ENCODE peak calls at places on chromosomes 11 and 22, in seven cellular contexts. One of them, this sample, is unnamed. For H3K9me3, the result is how much of the 10 kb centered on the place peaks cover.

GRCh38 chr22:45240137-45240809 is 421 bp downstream of the KIAA0930 start:
- DNase-seq in astrocyte: no peak
- DNase-seq in left lung: no peak
- DNase-seq in body of pancreas: peak
- DNase-seq in cardiac muscle cell: no peak
- DNase-seq in upper lobe of right lung: peak
- DNase-seq in uterus: peak
- DNase-seq in this sample: no peak

GRCh38 chr11:41954034-41954433 is 494.6 kb upstream of the LRRC4C start:
- DNase-seq in astrocyte: peak
- DNase-seq in left lung: no peak
- DNase-seq in body of pancreas: no peak
- DNase-seq in cardiac muscle cell: no peak
- DNase-seq in upper lobe of right lung: no peak
- DNase-seq in uterus: no peak
- DNase-seq in this sample: no peak

GRCh38 chr11:64858467-64859401 is 14.3 kb upstream of the CDC42BPG start:
- DNase-seq in astrocyte: no peak
- DNase-seq in left lung: no peak
- DNase-seq in body of pancreas: no peak
- DNase-seq in cardiac muscle cell: no peak
- DNase-seq in upper lobe of right lung: no peak
- DNase-seq in uterus: no peak
- DNase-seq in this sample: no peak

GRCh38 chr11:121372671-121373429 is 79.3 kb upstream of the SORL1 start:
- DNase-seq in astrocyte: no peak
- DNase-seq in left lung: no peak
- DNase-seq in body of pancreas: no peak
- DNase-seq in cardiac muscle cell: no peak
- DNase-seq in upper lobe of right lung: no peak
- DNase-seq in uterus: no peak
- DNase-seq in this sample: no peak

GRCh38 chr11:43988040-43988793 is 45.8 kb downstream of the C11orf96 start:
- DNase-seq in astrocyte: peak
- DNase-seq in left lung: no peak
- DNase-seq in body of pancreas: no peak
- DNase-seq in cardiac muscle cell: peak
- DNase-seq in upper lobe of right lung: no peak
- DNase-seq in uterus: peak
- DNase-seq in this sample: no peak

GRCh38 chr11:112613051-112613972 is 347.9 kb upstream of the NCAM1 start:
- DNase-seq in astrocyte: peak
- DNase-seq in left lung: no peak
- DNase-seq in body of pancreas: peak
- DNase-seq in cardiac muscle cell: no peak
- DNase-seq in upper lobe of right lung: no peak
- DNase-seq in uterus: peak
- DNase-seq in this sample: no peak

GRCh38 chr11:31045335-31045734 is 324.2 kb downstream of the DCDC1 start:
- DNase-seq in astrocyte: no peak
- DNase-seq in left lung: no peak
- DNase-seq in body of pancreas: no peak
- DNase-seq in cardiac muscle cell: peak
- DNase-seq in upper lobe of right lung: no peak
- DNase-seq in uterus: no peak
- DNase-seq in this sample: no peak

GRCh38 chr11:134510641-134511040 is 98.6 kb upstream of the B3GAT1 start:
- DNase-seq in astrocyte: no peak
- DNase-seq in left lung: peak
- DNase-seq in body of pancreas: peak
- DNase-seq in cardiac muscle cell: no peak
- DNase-seq in upper lobe of right lung: peak
- DNase-seq in uterus: peak
- DNase-seq in this sample: no peak

GRCh38 chr22:42419328-42419881 is 12.8 kb downstream of the NFAM1 start:
- DNase-seq in astrocyte: no peak
- DNase-seq in left lung: no peak
- DNase-seq in body of pancreas: no peak
- DNase-seq in cardiac muscle cell: no peak
- DNase-seq in upper lobe of right lung: peak
- DNase-seq in uterus: no peak
- DNase-seq in this sample: no peak

GRCh38 chr11:120708511-120709183 is 197.1 kb downstream of the GRIK4 start:
- DNase-seq in astrocyte: no peak
- DNase-seq in left lung: no peak
- DNase-seq in body of pancreas: no peak
- DNase-seq in cardiac muscle cell: no peak
- DNase-seq in upper lobe of right lung: no peak
- DNase-seq in uterus: no peak
- DNase-seq in this sample: no peak

GRCh38 chr22:36252754-36253522 is at the start of gene APOL1:
- DNase-seq in astrocyte: no peak
- DNase-seq in left lung: no peak
- DNase-seq in body of pancreas: no peak
- DNase-seq in cardiac muscle cell: no peak
- DNase-seq in upper lobe of right lung: peak
- DNase-seq in uterus: peak
- DNase-seq in this sample: no peak

GRCh38 chr11:72703281-72704008 is 29.2 kb upstream of the PDE2A start:
- DNase-seq in astrocyte: peak
- DNase-seq in left lung: no peak
- DNase-seq in body of pancreas: no peak
- DNase-seq in cardiac muscle cell: no peak
- DNase-seq in upper lobe of right lung: no peak
- DNase-seq in uterus: peak
- DNase-seq in this sample: no peak

GRCh38 chr11:88315981-88316441 is 21.5 kb downstream of the CTSC start:
- DNase-seq in astrocyte: no peak
- DNase-seq in left lung: no peak
- DNase-seq in body of pancreas: no peak
- DNase-seq in cardiac muscle cell: no peak
- DNase-seq in upper lobe of right lung: no peak
- DNase-seq in uterus: no peak
- DNase-seq in this sample: no peak

GRCh38 chr11:126153999-126154398 is 57.5 kb downstream of the RPUSD4 start:
- DNase-seq in astrocyte: peak
- DNase-seq in left lung: no peak
- DNase-seq in body of pancreas: no peak
- DNase-seq in cardiac muscle cell: no peak
- DNase-seq in upper lobe of right lung: no peak
- DNase-seq in uterus: peak
- DNase-seq in this sample: no peak

GRCh38 chr11:123903932-123904331 is 2.0 kb downstream of the OR8D4 start:
- DNase-seq in astrocyte: no peak
- DNase-seq in left lung: no peak
- DNase-seq in body of pancreas: no peak
- DNase-seq in cardiac muscle cell: no peak
- DNase-seq in upper lobe of right lung: no peak
- DNase-seq in uterus: no peak
- DNase-seq in this sample: no peak

GRCh38 chr22:49739138-49739537 is 88.5 kb downstream of the BRD1 start:
- DNase-seq in astrocyte: no peak
- DNase-seq in left lung: no peak
- DNase-seq in body of pancreas: no peak
- DNase-seq in cardiac muscle cell: no peak
- DNase-seq in upper lobe of right lung: no peak
- DNase-seq in uterus: no peak
- DNase-seq in this sample: no peak
- H3K9me3 ChIP-seq in astrocyte: under half
- H3K9me3 ChIP-seq in left lung: under half
- H3K9me3 ChIP-seq in body of pancreas: under half
- H3K9me3 ChIP-seq in cardiac muscle cell: under half
- H3K9me3 ChIP-seq in upper lobe of right lung: under half
- H3K9me3 ChIP-seq in uterus: under half
- H3K9me3 ChIP-seq in this sample: under half

DNA sequence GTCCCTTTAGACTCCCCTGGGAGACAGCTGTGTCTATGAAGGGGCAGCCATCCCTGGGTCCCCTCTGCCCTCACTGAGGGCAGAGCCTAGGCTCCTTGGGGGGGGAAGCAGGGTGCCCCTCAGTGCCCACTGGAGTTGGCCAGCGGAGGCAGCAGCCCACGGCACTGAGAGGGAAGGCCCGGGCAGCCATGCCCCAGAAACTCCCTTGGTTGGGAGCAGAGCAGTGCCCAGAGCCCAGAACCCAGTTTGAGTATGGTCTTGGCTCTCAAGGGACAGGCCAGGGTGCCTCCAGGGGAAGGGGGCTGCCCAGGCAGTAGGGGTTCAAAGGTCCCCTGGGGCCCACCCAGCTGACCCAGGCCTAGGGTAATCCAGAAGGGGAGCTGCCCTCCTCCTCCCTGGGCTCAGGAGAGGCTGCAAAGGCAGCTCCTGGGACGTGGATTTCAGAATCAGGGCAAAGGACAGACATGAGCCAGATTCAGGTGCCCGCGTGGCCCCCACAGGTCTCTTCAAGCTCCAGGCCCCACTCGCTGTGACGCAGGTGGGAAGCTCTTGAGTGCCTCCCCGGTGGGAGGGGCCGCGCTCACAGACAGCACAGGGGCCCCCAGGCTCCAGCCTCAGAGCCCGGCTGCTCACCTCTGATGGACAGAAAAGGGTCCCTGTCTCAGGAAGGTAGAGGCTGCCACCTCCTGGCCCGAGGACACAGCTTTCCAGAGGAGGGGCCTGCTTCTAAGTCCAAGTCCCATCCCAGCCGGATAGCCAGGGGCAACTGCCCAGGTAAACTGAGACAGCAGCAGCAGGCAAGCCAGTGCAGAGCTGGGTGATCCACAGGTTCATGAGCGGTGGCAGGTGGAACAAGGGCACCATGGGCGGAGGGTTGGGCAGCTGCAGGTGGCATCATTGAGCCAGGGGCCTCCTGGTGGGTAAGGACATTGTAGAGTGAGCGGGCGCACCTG is 2.6 kb downstream of the C11orf21 start:
- DNase-seq in astrocyte: no peak
- DNase-seq in left lung: no peak
- DNase-seq in body of pancreas: peak
- DNase-seq in cardiac muscle cell: peak
- DNase-seq in upper lobe of right lung: peak
- DNase-seq in uterus: no peak
- DNase-seq in this sample: no peak
- H3K4me3 ChIP-seq in astrocyte: no peak
- H3K4me3 ChIP-seq in left lung: no peak
- H3K4me3 ChIP-seq in body of pancreas: no peak
- H3K4me3 ChIP-seq in cardiac muscle cell: no peak
- H3K4me3 ChIP-seq in upper lobe of right lung: no peak
- H3K4me3 ChIP-seq in uterus: no peak
- H3K4me3 ChIP-seq in this sample: no peak

DNA sequence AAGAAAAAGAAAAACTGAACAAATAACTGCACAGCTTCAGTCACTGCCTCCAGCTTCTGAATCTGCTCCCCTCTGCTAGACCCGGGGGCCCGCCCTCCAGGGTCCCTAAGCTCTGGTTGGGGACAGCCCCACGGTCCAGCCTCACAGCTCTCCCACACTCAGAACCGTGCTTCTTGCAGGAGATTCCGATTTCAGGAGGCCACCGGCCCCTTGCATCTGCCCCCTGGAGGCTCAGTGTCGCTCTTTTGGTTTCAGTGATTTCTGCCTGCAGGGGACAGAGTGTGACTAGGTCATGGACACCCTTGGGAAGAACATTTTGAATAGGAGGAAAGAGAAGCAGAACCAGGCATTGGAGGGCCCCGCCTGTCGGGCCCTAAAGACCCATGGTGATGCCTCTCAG is 23.1 kb upstream of the RPS3 start:
- DNase-seq in astrocyte: no peak
- DNase-seq in left lung: no peak
- DNase-seq in body of pancreas: no peak
- DNase-seq in cardiac muscle cell: no peak
- DNase-seq in upper lobe of right lung: no peak
- DNase-seq in uterus: no peak
- DNase-seq in this sample: no peak
- TF ChIP-seq CTCF in astrocyte: no peak
- TF ChIP-seq CTCF in left lung: no peak
- TF ChIP-seq CTCF in body of pancreas: no peak
- TF ChIP-seq CTCF in cardiac muscle cell: peak
- TF ChIP-seq CTCF in upper lobe of right lung: no peak
- TF ChIP-seq CTCF in uterus: no peak
- TF ChIP-seq CTCF in this sample: peak

DNA sequence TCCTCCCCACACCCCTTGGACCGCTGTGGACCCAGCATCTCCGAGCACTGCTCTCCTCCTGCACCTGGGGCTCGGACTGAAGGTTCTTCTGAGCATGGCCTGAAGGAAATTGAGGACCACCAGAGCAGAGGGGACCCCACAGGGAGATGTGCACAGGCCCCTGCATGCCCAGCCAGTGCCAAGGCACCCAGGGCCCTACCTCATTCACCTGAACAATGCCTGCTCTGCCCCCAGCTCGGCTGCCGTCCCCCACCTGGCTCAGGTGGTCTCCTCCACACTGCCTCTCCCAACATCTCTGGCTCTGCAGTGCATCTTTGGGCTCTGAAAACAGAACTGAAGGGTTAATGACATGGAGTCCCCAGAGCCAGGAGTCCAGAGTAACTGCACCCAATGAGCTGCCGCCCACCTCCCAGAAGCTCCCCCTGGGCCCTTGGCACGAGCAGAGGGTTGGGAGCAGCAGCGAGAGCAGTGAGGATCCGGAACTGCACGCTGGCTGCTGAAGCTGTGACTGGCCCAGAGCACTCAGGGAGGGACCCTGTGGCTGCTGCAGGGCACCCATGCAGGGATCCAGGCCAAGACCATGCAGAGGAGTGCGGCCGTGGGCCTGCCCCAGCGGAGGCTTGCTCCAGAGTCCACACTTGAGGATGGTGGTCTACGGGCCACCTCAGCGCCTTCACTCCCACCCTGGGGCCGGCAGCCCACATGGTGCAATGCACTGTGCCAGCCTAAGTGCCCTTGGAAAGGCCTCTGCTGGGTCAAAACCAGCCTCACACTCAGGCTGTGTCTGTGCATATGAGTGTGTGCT is 686.0 kb downstream of the TBC1D22A start:
- DNase-seq in astrocyte: no peak
- DNase-seq in left lung: no peak
- DNase-seq in body of pancreas: no peak
- DNase-seq in cardiac muscle cell: no peak
- DNase-seq in upper lobe of right lung: no peak
- DNase-seq in uterus: no peak
- DNase-seq in this sample: no peak
- H3K9me3 ChIP-seq in astrocyte: under half
- H3K9me3 ChIP-seq in left lung: under half
- H3K9me3 ChIP-seq in body of pancreas: under half
- H3K9me3 ChIP-seq in cardiac muscle cell: under half
- H3K9me3 ChIP-seq in upper lobe of right lung: under half
- H3K9me3 ChIP-seq in uterus: under half
- H3K9me3 ChIP-seq in this sample: half or more

This sample was measured in AG04450.